ENCODE peak calls at places on chromosomes 4 and X, in five cellular contexts. One of them, this sample, is unnamed. For H3K27me3, the result is how much of the 10 kb centered on the place peaks cover.

GRCh38 chr4:7322166-7322991 is 112.4 kb downstream of the PSAPL1 start:
- DNase-seq in A673: no peak
- DNase-seq in PC-3: no peak
- DNase-seq in CD8-positive, alpha-beta T cell: no peak
- DNase-seq in CD8-positive, alpha-beta memory T cell: no peak
- DNase-seq in this sample: no peak

GRCh38 chr4:42750091-42750490 is 93.2 kb upstream of the ATP8A1 start:
- DNase-seq in CD8-positive, alpha-beta memory T cell: peak
- DNase-seq in CD8-positive, alpha-beta T cell: peak
- DNase-seq in A673: no peak
- DNase-seq in PC-3: peak
- DNase-seq in this sample: no peak

GRCh38 chr4:155544547-155544946 is 122.1 kb upstream of the GUCY1A1 start:
- DNase-seq in A673: no peak
- DNase-seq in CD8-positive, alpha-beta memory T cell: no peak
- DNase-seq in CD8-positive, alpha-beta T cell: no peak
- DNase-seq in PC-3: no peak
- DNase-seq in this sample: no peak

GRCh38 chr4:73728091-73728741 is 12.2 kb upstream of the CXCL8 start:
- DNase-seq in CD8-positive, alpha-beta T cell: no peak
- DNase-seq in PC-3: no peak
- DNase-seq in CD8-positive, alpha-beta memory T cell: no peak
- DNase-seq in A673: no peak
- DNase-seq in this sample: no peak

GRCh38 chr4:128863314-128864075 is 54.0 kb downstream of the JADE1 start:
- DNase-seq in PC-3: peak
- DNase-seq in CD8-positive, alpha-beta T cell: peak
- DNase-seq in CD8-positive, alpha-beta memory T cell: peak
- DNase-seq in A673: peak
- DNase-seq in this sample: peak

GRCh38 chrX:38732866-38733265 is 68.4 kb upstream of the MID1IP1 start:
- DNase-seq in CD8-positive, alpha-beta memory T cell: no peak
- DNase-seq in A673: no peak
- DNase-seq in CD8-positive, alpha-beta T cell: no peak
- DNase-seq in PC-3: no peak
- DNase-seq in this sample: no peak

GRCh38 chr4:23959401-23960148 is 69.7 kb upstream of the PPARGC1A start:
- DNase-seq in CD8-positive, alpha-beta memory T cell: no peak
- DNase-seq in CD8-positive, alpha-beta T cell: no peak
- DNase-seq in A673: no peak
- DNase-seq in PC-3: no peak
- DNase-seq in this sample: peak

GRCh38 chrX:102746134-102746584 is 25.6 kb downstream of the GPRASP3 start:
- DNase-seq in CD8-positive, alpha-beta T cell: no peak
- DNase-seq in PC-3: no peak
- DNase-seq in A673: no peak
- DNase-seq in CD8-positive, alpha-beta memory T cell: peak
- DNase-seq in this sample: no peak

GRCh38 chrX:25219480-25219879 is 203.7 kb upstream of the ARX start:
- DNase-seq in A673: no peak
- DNase-seq in CD8-positive, alpha-beta memory T cell: no peak
- DNase-seq in CD8-positive, alpha-beta T cell: no peak
- DNase-seq in PC-3: no peak
- DNase-seq in this sample: no peak

GRCh38 chr4:174669278-174669677 is 147.0 kb upstream of the HPGD start:
- DNase-seq in CD8-positive, alpha-beta T cell: no peak
- DNase-seq in A673: peak
- DNase-seq in PC-3: peak
- DNase-seq in CD8-positive, alpha-beta memory T cell: no peak
- DNase-seq in this sample: no peak

GRCh38 chrX:103343105-103343504 is 13.1 kb downstream of the TCEAL7 start:
- DNase-seq in A673: peak
- DNase-seq in PC-3: peak
- DNase-seq in CD8-positive, alpha-beta T cell: peak
- DNase-seq in CD8-positive, alpha-beta memory T cell: peak
- DNase-seq in this sample: no peak

GRCh38 chr4:33551244-33551643 is 2693.1 kb downstream of the ARAP2 start:
- DNase-seq in CD8-positive, alpha-beta T cell: no peak
- DNase-seq in PC-3: no peak
- DNase-seq in A673: no peak
- DNase-seq in CD8-positive, alpha-beta memory T cell: no peak
- DNase-seq in this sample: no peak

GRCh38 chr4:1795304-1796195 is 2.5 kb downstream of the FGFR3 start:
- DNase-seq in CD8-positive, alpha-beta T cell: no peak
- DNase-seq in PC-3: no peak
- DNase-seq in CD8-positive, alpha-beta memory T cell: no peak
- DNase-seq in A673: peak
- DNase-seq in this sample: no peak

GRCh38 chrX:42976729-42977366 is 198.9 kb upstream of the PPP1R2C start:
- DNase-seq in A673: no peak
- DNase-seq in PC-3: no peak
- DNase-seq in CD8-positive, alpha-beta memory T cell: no peak
- DNase-seq in CD8-positive, alpha-beta T cell: no peak
- DNase-seq in this sample: no peak

GRCh38 chrX:75781618-75782017 is 3.4 kb downstream of the MAGEE2 start:
- DNase-seq in A673: no peak
- DNase-seq in CD8-positive, alpha-beta memory T cell: no peak
- DNase-seq in PC-3: no peak
- DNase-seq in CD8-positive, alpha-beta T cell: no peak
- DNase-seq in this sample: no peak

GRCh38 chrX:3669841-3670240 is 43.6 kb downstream of the PRKX start:
- DNase-seq in A673: no peak
- DNase-seq in PC-3: no peak
- DNase-seq in CD8-positive, alpha-beta memory T cell: no peak
- DNase-seq in CD8-positive, alpha-beta T cell: no peak
- DNase-seq in this sample: no peak
- H3K27me3 ChIP-seq in A673: under half
- H3K27me3 ChIP-seq in PC-3: under half
- H3K27me3 ChIP-seq in CD8-positive, alpha-beta memory T cell: under half
- H3K27me3 ChIP-seq in CD8-positive, alpha-beta T cell: under half
- H3K27me3 ChIP-seq in this sample: under half

GRCh38 chrX:73916489-73916888 is 353.5 kb downstream of the CHIC1 start:
- DNase-seq in PC-3: no peak
- DNase-seq in A673: no peak
- DNase-seq in CD8-positive, alpha-beta memory T cell: no peak
- DNase-seq in CD8-positive, alpha-beta T cell: no peak
- DNase-seq in this sample: no peak
- H3K27ac ChIP-seq in PC-3: no peak
- H3K27ac ChIP-seq in A673: peak
- H3K27ac ChIP-seq in CD8-positive, alpha-beta memory T cell: no peak
- H3K27ac ChIP-seq in CD8-positive, alpha-beta T cell: no peak
- H3K27ac ChIP-seq in this sample: peak

GRCh38 chr4:156751486-156751885 is 220.1 kb downstream of the PDGFC start:
- DNase-seq in A673: peak
- DNase-seq in PC-3: peak
- DNase-seq in CD8-positive, alpha-beta memory T cell: no peak
- DNase-seq in CD8-positive, alpha-beta T cell: no peak
- DNase-seq in this sample: no peak
- H3K4me3 ChIP-seq in A673: no peak
- H3K4me3 ChIP-seq in PC-3: no peak
- H3K4me3 ChIP-seq in CD8-positive, alpha-beta memory T cell: no peak
- H3K4me3 ChIP-seq in CD8-positive, alpha-beta T cell: no peak
- H3K4me3 ChIP-seq in this sample: no peak

DNA sequence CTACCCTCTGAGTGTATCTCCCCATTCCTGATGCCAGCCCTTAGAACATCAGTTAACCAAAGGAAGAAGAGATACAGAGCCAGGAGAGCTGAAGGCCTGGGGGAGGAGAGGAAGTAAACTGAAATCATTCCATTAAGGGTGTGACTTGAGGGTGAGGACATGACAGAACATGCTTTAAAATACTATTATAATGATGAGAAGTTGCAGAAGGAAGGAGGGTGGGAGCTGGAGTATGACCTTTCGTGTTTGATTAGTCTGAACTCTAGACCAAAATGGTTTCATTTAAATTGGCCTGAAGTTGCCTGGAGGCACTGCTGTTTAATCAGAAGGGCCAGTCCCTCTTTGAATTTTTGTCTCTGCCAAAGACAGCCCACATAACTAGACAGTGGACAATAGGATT is 11.4 kb downstream of the INTS6L start:
- DNase-seq in CD8-positive, alpha-beta memory T cell: no peak
- DNase-seq in CD8-positive, alpha-beta T cell: no peak
- DNase-seq in A673: no peak
- DNase-seq in PC-3: peak
- DNase-seq in this sample: no peak
- H3K27me3 ChIP-seq in CD8-positive, alpha-beta memory T cell: under half
- H3K27me3 ChIP-seq in CD8-positive, alpha-beta T cell: under half
- H3K27me3 ChIP-seq in A673: under half
- H3K27me3 ChIP-seq in PC-3: under half
- H3K27me3 ChIP-seq in this sample: under half

GRCh38 chr4:186844059-186844681 is 120.5 kb upstream of the FAT1 start:
- DNase-seq in CD8-positive, alpha-beta memory T cell: no peak
- DNase-seq in CD8-positive, alpha-beta T cell: no peak
- DNase-seq in A673: peak
- DNase-seq in PC-3: no peak
- DNase-seq in this sample: peak
- H3K27ac ChIP-seq in CD8-positive, alpha-beta memory T cell: peak
- H3K27ac ChIP-seq in CD8-positive, alpha-beta T cell: no peak
- H3K27ac ChIP-seq in A673: peak
- H3K27ac ChIP-seq in PC-3: no peak
- H3K27ac ChIP-seq in this sample: peak

GRCh38 chrX:20212486-20213089 is 54.1 kb downstream of the RPS6KA3 start:
- DNase-seq in CD8-positive, alpha-beta memory T cell: no peak
- DNase-seq in A673: no peak
- DNase-seq in CD8-positive, alpha-beta T cell: no peak
- DNase-seq in PC-3: no peak
- DNase-seq in this sample: no peak
- H3K4me3 ChIP-seq in CD8-positive, alpha-beta memory T cell: no peak
- H3K4me3 ChIP-seq in A673: no peak
- H3K4me3 ChIP-seq in CD8-positive, alpha-beta T cell: no peak
- H3K4me3 ChIP-seq in PC-3: no peak
- H3K4me3 ChIP-seq in this sample: no peak

DNA sequence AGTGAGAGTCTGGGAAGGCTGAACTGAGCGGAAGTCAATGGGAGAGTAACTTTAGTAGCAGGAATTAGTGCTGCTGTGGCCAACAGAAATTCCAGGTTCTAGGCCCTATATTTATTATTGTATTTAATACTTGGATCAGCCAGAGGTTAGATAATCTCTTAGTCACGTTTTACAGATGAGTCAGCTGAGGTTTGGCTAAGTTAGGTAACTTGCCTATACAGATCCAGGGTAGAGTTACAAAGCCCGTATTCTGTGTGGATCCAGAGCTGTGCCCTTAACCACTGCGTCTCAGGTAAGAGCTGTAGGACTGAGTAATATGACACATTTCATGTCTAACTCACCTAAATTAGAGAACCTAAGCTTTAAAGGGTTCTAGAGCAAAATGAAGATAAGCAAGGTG is 20.5 kb downstream of the PSMD10 start:
- DNase-seq in A673: no peak
- DNase-seq in CD8-positive, alpha-beta T cell: no peak
- DNase-seq in CD8-positive, alpha-beta memory T cell: no peak
- DNase-seq in PC-3: peak
- DNase-seq in this sample: peak
- H3K27me3 ChIP-seq in A673: under half
- H3K27me3 ChIP-seq in CD8-positive, alpha-beta T cell: under half
- H3K27me3 ChIP-seq in CD8-positive, alpha-beta memory T cell: under half
- H3K27me3 ChIP-seq in PC-3: under half
- H3K27me3 ChIP-seq in this sample: under half

GRCh38 chr4:4443821-4444220 is 56.9 kb downstream of the NSG1 start:
- DNase-seq in A673: no peak
- DNase-seq in PC-3: peak
- DNase-seq in CD8-positive, alpha-beta memory T cell: no peak
- DNase-seq in CD8-positive, alpha-beta T cell: no peak
- DNase-seq in this sample: no peak
- H3K27ac ChIP-seq in A673: no peak
- H3K27ac ChIP-seq in PC-3: no peak
- H3K27ac ChIP-seq in CD8-positive, alpha-beta memory T cell: no peak
- H3K27ac ChIP-seq in CD8-positive, alpha-beta T cell: no peak
- H3K27ac ChIP-seq in this sample: no peak

DNA sequence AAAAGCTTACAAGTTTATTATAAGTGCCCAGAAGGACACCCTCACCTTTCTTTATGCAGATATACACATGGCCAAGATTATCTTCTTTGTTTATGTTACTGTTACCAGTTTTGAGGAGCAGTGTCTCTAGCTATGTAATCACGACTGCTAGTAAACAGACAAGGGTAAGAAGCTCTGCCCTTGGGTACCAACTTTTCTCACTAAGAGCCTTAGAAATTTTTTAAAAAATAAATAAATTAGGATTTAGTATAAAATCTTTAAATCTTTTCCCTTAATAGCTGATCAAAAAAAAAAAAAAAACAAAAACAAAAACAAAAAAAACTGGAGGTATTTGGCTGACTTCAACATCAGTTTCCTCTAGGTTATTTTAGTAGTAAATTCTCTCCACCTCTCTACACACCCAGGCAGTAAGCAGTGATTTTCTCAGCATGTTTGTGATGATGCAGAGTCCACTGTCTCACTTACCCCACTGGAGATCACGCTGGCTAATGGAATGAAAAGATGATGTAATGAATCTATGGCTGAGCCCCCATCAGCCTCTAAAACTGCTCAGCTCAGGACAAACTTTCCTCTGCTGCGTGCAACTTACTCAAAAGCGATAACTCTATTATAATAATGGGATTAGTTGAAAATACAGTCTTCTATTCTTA is 125.9 kb downstream of the FRYL start:
- DNase-seq in A673: peak
- DNase-seq in PC-3: no peak
- DNase-seq in CD8-positive, alpha-beta memory T cell: no peak
- DNase-seq in CD8-positive, alpha-beta T cell: no peak
- DNase-seq in this sample: no peak
- H3K4me3 ChIP-seq in A673: no peak
- H3K4me3 ChIP-seq in PC-3: no peak
- H3K4me3 ChIP-seq in CD8-positive, alpha-beta memory T cell: no peak
- H3K4me3 ChIP-seq in CD8-positive, alpha-beta T cell: no peak
- H3K4me3 ChIP-seq in this sample: no peak